ENCODE peak calls at places on chromosome 3, in eight cellular contexts. N, G, W, V, K, I, S and M are unnamed samples.
A peak's percentile ranks its signal among the peaks of the same experiment; 100 is the strongest.

GRCh38 chr3:122986790-122987189 is 40.8 kb downstream of the SEMA5B start:
- DNase-seq in N (no peak), I (no peak), V (no peak), W (no peak), S (no peak), G (no peak), K (no peak), M (no peak)

GRCh38 chr3:177335728-177336127 is 138.4 kb upstream of the TBL1XR1 start:
- DNase-seq in I (no peak), W (no peak), S (no peak), K (no peak), V (no peak), N (no peak), G (no peak), M (no peak)

GRCh38 chr3:71328917-71329316 is 254.6 kb downstream of the FOXP1 start:
- DNase-seq in N (no peak), K (no peak), I (no peak), W (no peak), V (no peak), S (no peak), G (no peak), M (no peak)

GRCh38 chr3:28624079-28624478 is 275.5 kb upstream of the AZI2 start:
- DNase-seq in V (no peak), N (peak; percentile 9), W (no peak), S (no peak), G (no peak), I (no peak), K (no peak), M (no peak)

GRCh38 chr3:129688310-129688895 is 81.9 kb upstream of the PLXND1 start:
- DNase-seq in W (peak; percentile 89), S (no peak), G (peak; percentile 70), K (peak; percentile 61), V (no peak), I (no peak), N (no peak), M (no peak)

GRCh38 chr3:5217824-5218595 is 30.5 kb downstream of the EDEM1 start:
- DNase-seq in W (no peak), N (no peak), S (no peak), I (peak; percentile 45), V (no peak), G (no peak), K (no peak), M (no peak)

GRCh38 chr3:169759256-169759655 is 5.6 kb downstream of the TERC start:
- DNase-seq in S (no peak), K (no peak), W (no peak), G (no peak), N (no peak), V (no peak), I (no peak), M (no peak)

GRCh38 chr3:48430359-48431101 is 644 bp upstream of the PLXNB1 start:
- DNase-seq in W (no peak), G (no peak), K (no peak), S (no peak), N (peak; percentile 52), V (no peak), I (no peak), M (no peak)

GRCh38 chr3:73624363-73625123 is at the start of gene PDZRN3:
- DNase-seq in K (peak; percentile 68), G (no peak), V (no peak), S (no peak), W (peak; percentile 11), I (no peak), N (peak; percentile 33), M (no peak)

GRCh38 chr3:188889070-188889491 is 282.7 kb upstream of the TPRG1 start:
- DNase-seq in V (no peak), G (no peak), K (no peak), W (no peak), I (no peak), S (no peak), N (no peak), M (no peak)

GRCh38 chr3:82745544-82745943 is 984.1 kb upstream of the GBE1 start:
- DNase-seq in G (no peak), I (no peak), S (no peak), N (no peak), W (no peak), K (no peak), V (no peak), M (no peak)

GRCh38 chr3:194575484-194576210 is 57.6 kb downstream of the TMEM44 start:
- DNase-seq in K (no peak), S (no peak), N (no peak), I (no peak), W (peak; percentile 25), V (no peak), G (no peak), M (no peak)

GRCh38 chr3:58874795-58875194 is 175.0 kb downstream of the CFAP20DC start:
- DNase-seq in W (peak; percentile 0), K (no peak), S (no peak), N (no peak), I (no peak), V (no peak), G (no peak), M (no peak)

GRCh38 chr3:45210308-45211038 is 15.6 kb downstream of the TMEM158 start:
- DNase-seq in V (peak; percentile 80), G (no peak), I (peak; percentile 53), S (no peak), W (peak; percentile 44), N (peak; percentile 9), K (peak; percentile 78), M (peak; percentile 66)

GRCh38 chr3:122553171-122553570 is 10.9 kb downstream of the PARP9 start:
- DNase-seq in V (no peak), G (no peak), K (no peak), S (no peak), W (no peak), I (no peak), N (no peak), M (no peak)

GRCh38 chr3:133763797-133764734 is 17.9 kb downstream of the TF start:
- DNase-seq in S (no peak), N (no peak), K (peak; percentile 56), W (no peak), I (peak; percentile 3), V (no peak), G (no peak), M (no peak)

GRCh38 chr3:123449092-123449985 is 449 bp upstream of the ADCY5 start:
- DNase-seq in V (no peak), G (no peak), W (peak; percentile 35), K (peak; percentile 59), S (no peak), I (peak; percentile 1), N (no peak), M (peak; percentile 5)

GRCh38 chr3:184164648-184165330 is 9.6 kb downstream of the DVL3 start:
- DNase-seq in K (no peak), W (no peak), V (no peak), G (no peak), I (no peak), N (no peak), S (no peak), M (no peak)